ENCODE peak calls at places on chromosome 21, in six cellular contexts. L is spleen; X is cortex of kidney; K is kidney; Z is H54; Q is activated CD4-positive, alpha-beta T cell treated with anti-CD3 and anti-CD28 coated beads for 24 hours. W is an unnamed sample.

GRCh38 chr21:42361286-42361685 is 5.0 kb downstream of the TFF1 start:
- DNase-seq in X (no peak), Q (no peak), K (peak), Z (no peak), L (peak), W (no peak)

GRCh38 chr21:39319251-39319756 is 5.9 kb upstream of the BRWD1 start:
- DNase-seq in X (no peak), K (no peak), Z (no peak), L (no peak), Q (no peak), W (peak)

GRCh38 chr21:34992736-34993135 is 56.4 kb downstream of the RUNX1 start:
- DNase-seq in Z (peak), K (no peak), X (no peak), L (no peak), Q (no peak), W (peak)

GRCh38 chr21:42527489-42528158 is 14.0 kb downstream of the SLC37A1 start:
- DNase-seq in X (no peak), Q (no peak), K (no peak), L (no peak), Z (no peak), W (no peak)

GRCh38 chr21:37751268-37751975 is 164.8 kb downstream of the KCNJ6 start:
- DNase-seq in Q (no peak), K (no peak), X (no peak), Z (no peak), L (no peak), W (peak)

GRCh38 chr21:22965455-22966125 is 1967.4 kb downstream of the NCAM2 start:
- DNase-seq in X (no peak), L (no peak), Q (no peak), K (no peak), Z (no peak), W (no peak)

GRCh38 chr21:35861656-35862055 is 198.7 kb downstream of the SETD4 start:
- DNase-seq in K (no peak), L (no peak), X (no peak), Z (no peak), Q (no peak), W (no peak)

GRCh38 chr21:35357041-35357780 is 308.1 kb upstream of the RUNX1 start:
- DNase-seq in Q (no peak), K (no peak), L (no peak), X (no peak), Z (no peak), W (no peak)

GRCh38 chr21:27571706-27572105 is 604.8 kb upstream of the ADAMTS5 start:
- DNase-seq in Q (no peak), K (no peak), Z (no peak), X (no peak), L (no peak), W (peak)

GRCh38 chr21:39077816-39078215 is 105.4 kb downstream of the PSMG1 start:
- DNase-seq in Z (no peak), X (no peak), K (no peak), L (no peak), Q (no peak), W (no peak)

GRCh38 chr21:33042812-33043211 is 17.1 kb downstream of the OLIG2 start:
- DNase-seq in X (no peak), L (no peak), Z (peak), K (no peak), Q (no peak), W (peak)

GRCh38 chr21:41488080-41488479 is 19.9 kb downstream of the TMPRSS2 start:
- DNase-seq in L (peak), Z (no peak), X (no peak), K (no peak), Q (no peak), W (no peak)

GRCh38 chr21:41678944-41679343 is 87.9 kb downstream of the RIPK4 start:
- DNase-seq in L (peak), Q (no peak), X (no peak), Z (peak), K (peak), W (peak)

GRCh38 chr21:26966978-26967913 is at the start of gene ADAMTS5:
- DNase-seq in L (peak), Q (no peak), X (no peak), Z (peak), K (peak), W (peak)

GRCh38 chr21:14977814-14978213 is 87.0 kb downstream of the NRIP1 start:
- DNase-seq in Q (no peak), Z (no peak), X (no peak), L (no peak), K (no peak), W (no peak)